ENCODE peak calls at places on chromosomes 2 and 18, in four cellular contexts. R is IMR-90, W is trophoblast cell, S is mesendoderm. F is an unnamed sample.

GRCh38 chr2:200279857-200280256 is 26.6 kb upstream of the SPATS2L start:
- DNase-seq in S (no peak), W (no peak), R (peak), F (no peak)

GRCh38 chr2:179104736-179105135 is 54.8 kb upstream of the CCDC141 start:
- DNase-seq in S (no peak), W (no peak), R (peak), F (no peak)

GRCh38 chr2:118849226-118850170 is 2.0 kb upstream of the EN1 start:
- DNase-seq in W (no peak), R (no peak), S (peak), F (no peak)

GRCh38 chr2:182280128-182280527 is 146.7 kb downstream of the PDE1A start:
- DNase-seq in S (no peak), R (peak), W (no peak), F (no peak)

GRCh38 chr18:41410007-41410406 is 545.0 kb upstream of the PIK3C3 start:
- DNase-seq in W (no peak), S (no peak), R (no peak), F (no peak)

GRCh38 chr2:1482253-1482675 is 69.0 kb downstream of the TPO start:
- DNase-seq in S (no peak), W (no peak), R (no peak), F (no peak)

GRCh38 chr18:24271381-24272331 is 126.0 kb downstream of the OSBPL1A start:
- DNase-seq in W (peak), R (peak), S (peak), F (peak)

GRCh38 chr2:241943209-241943850 is 73.8 kb downstream of the RTP5 start:
- DNase-seq in R (no peak), S (no peak), W (no peak), F (peak)

GRCh38 chr2:166784296-166784946 is 103.9 kb upstream of the XIRP2 start:
- DNase-seq in W (no peak), R (no peak), S (no peak), F (no peak)

GRCh38 chr2:25252291-25253152 is 84.1 kb upstream of the POMC start:
- DNase-seq in W (peak), R (peak), S (peak), F (peak)

GRCh38 chr2:172985139-172985874 is 90.3 kb upstream of the MAP3K20 start:
- DNase-seq in W (peak), R (peak), S (peak), F (no peak)

GRCh38 chr2:213187833-213188532 is 36.6 kb upstream of the IKZF2 start:
- DNase-seq in W (peak), S (peak), R (peak), F (peak)

GRCh38 chr2:11161747-11162146 is 6.5 kb downstream of the SLC66A3 start:
- DNase-seq in W (no peak), S (no peak), R (no peak), F (no peak)
- H4K8ac ChIP-seq in W (no peak), S (no peak), R (no peak), F (no peak)

GRCh38 chr2:222436040-222436413 is 11.7 kb downstream of the SGPP2 start:
- DNase-seq in R (no peak), W (no peak), S (no peak), F (no peak)

GRCh38 chr2:222431859-222432258 is 7.5 kb downstream of the SGPP2 start:
- DNase-seq in S (no peak), R (no peak), W (no peak), F (no peak)

GRCh38 chr2:222434204-222434603 is 9.9 kb downstream of the SGPP2 start:
- DNase-seq in S (no peak), W (no peak), R (no peak), F (no peak)

GRCh38 chr2:222430071-222430470 is 5.7 kb downstream of the SGPP2 start:
- DNase-seq in S (no peak), W (no peak), R (no peak), F (no peak)

DNA sequence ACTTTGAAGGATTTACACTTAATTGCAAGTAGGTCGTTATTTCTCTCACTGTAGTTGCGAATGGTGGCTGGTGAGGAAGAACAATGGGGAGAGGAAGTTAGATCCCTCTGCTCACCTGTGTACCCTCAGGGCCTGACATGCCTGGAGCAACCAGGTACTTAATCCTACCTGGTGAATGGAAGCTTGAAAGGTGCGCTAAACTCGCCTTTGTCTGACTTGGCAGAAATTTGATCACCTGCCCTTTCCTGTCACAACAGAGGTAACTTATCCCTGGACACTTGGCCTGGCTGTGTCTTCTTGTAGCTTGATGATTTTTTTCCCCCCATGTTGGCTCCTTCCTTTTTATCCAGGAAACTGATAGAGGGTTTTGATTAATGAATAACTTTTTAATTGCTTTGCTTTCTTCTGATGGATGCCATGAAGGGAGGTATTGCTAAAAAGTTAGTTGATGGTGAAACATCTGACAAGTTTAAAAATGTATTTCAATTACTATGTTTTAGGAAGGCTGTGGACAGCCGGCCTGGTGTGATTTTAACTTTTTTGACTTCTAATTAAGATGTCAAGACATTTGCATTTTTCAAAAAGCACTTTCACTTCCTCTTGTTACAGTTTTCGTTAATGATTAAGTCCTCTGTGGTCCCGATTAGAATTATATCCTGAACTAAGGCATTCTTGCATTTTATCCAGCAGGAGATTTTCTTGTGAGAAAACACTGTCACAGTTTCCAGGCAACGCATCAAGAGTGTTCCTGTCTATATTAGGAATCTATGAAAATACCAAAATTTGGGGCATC is 9.2 kb downstream of the SGPP2 start:
- DNase-seq in W (no peak), S (peak), R (no peak), F (peak)
- H4K8ac ChIP-seq in W (no peak), S (no peak), R (no peak), F (no peak)

GRCh38 chr2:111703759-111704158 is 180.2 kb downstream of the ANAPC1 start:
- DNase-seq in S (no peak), R (no peak), W (no peak), F (no peak)

GRCh38 chr2:111706481-111707001 is 177.5 kb downstream of the ANAPC1 start:
- DNase-seq in R (no peak), S (no peak), W (no peak), F (no peak)

GRCh38 chr2:111704246-111704645 is 179.7 kb downstream of the ANAPC1 start:
- DNase-seq in W (no peak), R (peak), S (no peak), F (no peak)

GRCh38 chr2:111705711-111706323 is 178.2 kb downstream of the ANAPC1 start:
- DNase-seq in W (peak), S (peak), R (peak), F (peak)

DNA sequence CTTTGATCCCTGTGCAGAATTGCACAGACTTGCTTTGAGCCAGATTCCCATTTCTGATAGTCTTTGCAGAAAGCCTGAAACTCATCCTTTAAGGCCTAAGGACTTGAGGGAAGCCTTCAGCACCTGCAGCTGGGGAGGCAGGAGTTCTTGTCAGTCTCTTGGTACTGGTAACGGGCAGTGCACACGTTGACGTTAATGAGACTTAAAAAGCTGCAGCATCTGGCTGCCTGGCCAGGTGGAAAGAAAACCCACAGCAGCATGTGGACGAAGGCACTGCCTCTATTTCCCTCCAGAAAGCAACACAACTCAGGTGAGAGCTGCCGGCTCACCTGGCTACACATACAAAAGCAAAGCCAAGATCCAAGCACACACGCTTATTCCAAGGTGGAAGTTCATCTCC is 178.8 kb downstream of the ANAPC1 start:
- DNase-seq in S (no peak), W (no peak), R (no peak), F (no peak)
- H4K8ac ChIP-seq in S (no peak), W (no peak), R (no peak), F (peak)

GRCh38 chr2:62478093-62478580 is 27.9 kb downstream of the TMEM17 start:
- DNase-seq in W (no peak), R (peak), S (peak), F (no peak)
- H4K8ac ChIP-seq in W (peak), R (peak), S (no peak), F (no peak)